ENCODE peak calls at places on chromosomes 1 and 21, in five cellular contexts. One of them, this sample, is unnamed. For H3K4me1, the result is how much of the 10 kb centered on the place peaks cover.

GRCh38 chr1:12034381-12034801 is 15.1 kb downstream of the MIIP start:
- DNase-seq in uterus: peak
- DNase-seq in GM23248: no peak
- DNase-seq in ovary: peak
- DNase-seq in HCT116: no peak
- DNase-seq in this sample: no peak

GRCh38 chr1:18927654-18928272 is 25.4 kb upstream of the ALDH4A1 start:
- DNase-seq in uterus: no peak
- DNase-seq in GM23248: no peak
- DNase-seq in ovary: no peak
- DNase-seq in HCT116: no peak
- DNase-seq in this sample: no peak

GRCh38 chr1:185574139-185574835 is 159.9 kb upstream of the HMCN1 start:
- DNase-seq in uterus: no peak
- DNase-seq in GM23248: peak
- DNase-seq in ovary: no peak
- DNase-seq in HCT116: no peak
- DNase-seq in this sample: no peak

GRCh38 chr1:239976130-239976968 is 115.3 kb upstream of the FMN2 start:
- DNase-seq in uterus: peak
- DNase-seq in GM23248: peak
- DNase-seq in ovary: peak
- DNase-seq in HCT116: peak
- DNase-seq in this sample: no peak

GRCh38 chr21:26795866-26796329 is 49.3 kb downstream of the ADAMTS1 start:
- DNase-seq in uterus: peak
- DNase-seq in GM23248: peak
- DNase-seq in ovary: peak
- DNase-seq in HCT116: no peak
- DNase-seq in this sample: peak

GRCh38 chr1:204130989-204131892 is 20.6 kb downstream of the ETNK2 start:
- DNase-seq in uterus: peak
- DNase-seq in GM23248: peak
- DNase-seq in ovary: peak
- DNase-seq in HCT116: peak
- DNase-seq in this sample: peak

GRCh38 chr21:42358261-42358660 is 7.5 kb upstream of the TFF2 start:
- DNase-seq in uterus: no peak
- DNase-seq in GM23248: no peak
- DNase-seq in ovary: no peak
- DNase-seq in HCT116: no peak
- DNase-seq in this sample: no peak

GRCh38 chr1:223210786-223211115 is 67.7 kb upstream of the TLR5 start:
- DNase-seq in uterus: no peak
- DNase-seq in GM23248: peak
- DNase-seq in ovary: no peak
- DNase-seq in HCT116: no peak
- DNase-seq in this sample: no peak

GRCh38 chr1:175376194-175376593 is 183.6 kb upstream of the KIAA0040 start:
- DNase-seq in uterus: no peak
- DNase-seq in GM23248: peak
- DNase-seq in ovary: no peak
- DNase-seq in HCT116: peak
- DNase-seq in this sample: no peak

GRCh38 chr1:28790384-28791035 is 21.5 kb upstream of the OPRD1 start:
- DNase-seq in uterus: no peak
- DNase-seq in GM23248: no peak
- DNase-seq in ovary: no peak
- DNase-seq in HCT116: no peak
- DNase-seq in this sample: no peak

GRCh38 chr1:145961425-145962156 is 2.8 kb downstream of the ANKRD34A start:
- DNase-seq in uterus: peak
- DNase-seq in GM23248: peak
- DNase-seq in ovary: peak
- DNase-seq in HCT116: no peak
- DNase-seq in this sample: peak

GRCh38 chr1:107795471-107795870 is 169.5 kb downstream of the VAV3 start:
- DNase-seq in uterus: no peak
- DNase-seq in GM23248: no peak
- DNase-seq in ovary: no peak
- DNase-seq in HCT116: no peak
- DNase-seq in this sample: no peak

GRCh38 chr1:45297604-45298356 is 28.9 kb upstream of the HPDL start:
- DNase-seq in uterus: no peak
- DNase-seq in GM23248: no peak
- DNase-seq in ovary: no peak
- DNase-seq in HCT116: no peak
- DNase-seq in this sample: no peak

GRCh38 chr1:247472035-247472434 is 14.1 kb upstream of the OR2B11 start:
- DNase-seq in uterus: no peak
- DNase-seq in GM23248: no peak
- DNase-seq in ovary: no peak
- DNase-seq in HCT116: no peak
- DNase-seq in this sample: no peak

GRCh38 chr1:32767641-32768040 is 49.5 kb downstream of the YARS1 start:
- DNase-seq in uterus: no peak
- DNase-seq in GM23248: peak
- DNase-seq in ovary: peak
- DNase-seq in HCT116: no peak
- DNase-seq in this sample: no peak
- H3K4me1 ChIP-seq in uterus: under half
- H3K4me1 ChIP-seq in GM23248: under half
- H3K4me1 ChIP-seq in ovary: under half
- H3K4me1 ChIP-seq in HCT116: half or more
- H3K4me1 ChIP-seq in this sample: under half

GRCh38 chr1:6198646-6199297 is 623 bp downstream of the RPL22 start:
- DNase-seq in uterus: no peak
- DNase-seq in GM23248: peak
- DNase-seq in ovary: no peak
- DNase-seq in HCT116: no peak
- DNase-seq in this sample: no peak

GRCh38 chr1:6202256-6202655 is 2.9 kb upstream of the RPL22 start:
- DNase-seq in uterus: no peak
- DNase-seq in GM23248: no peak
- DNase-seq in ovary: no peak
- DNase-seq in HCT116: no peak
- DNase-seq in this sample: no peak

GRCh38 chr1:6200188-6200809 is 904 bp upstream of the RPL22 start:
- DNase-seq in uterus: no peak
- DNase-seq in GM23248: no peak
- DNase-seq in ovary: no peak
- DNase-seq in HCT116: no peak
- DNase-seq in this sample: no peak

GRCh38 chr1:6199298-6200187 is at the start of gene RPL22:
- DNase-seq in uterus: peak
- DNase-seq in GM23248: peak
- DNase-seq in ovary: peak
- DNase-seq in HCT116: peak
- DNase-seq in this sample: peak

DNA sequence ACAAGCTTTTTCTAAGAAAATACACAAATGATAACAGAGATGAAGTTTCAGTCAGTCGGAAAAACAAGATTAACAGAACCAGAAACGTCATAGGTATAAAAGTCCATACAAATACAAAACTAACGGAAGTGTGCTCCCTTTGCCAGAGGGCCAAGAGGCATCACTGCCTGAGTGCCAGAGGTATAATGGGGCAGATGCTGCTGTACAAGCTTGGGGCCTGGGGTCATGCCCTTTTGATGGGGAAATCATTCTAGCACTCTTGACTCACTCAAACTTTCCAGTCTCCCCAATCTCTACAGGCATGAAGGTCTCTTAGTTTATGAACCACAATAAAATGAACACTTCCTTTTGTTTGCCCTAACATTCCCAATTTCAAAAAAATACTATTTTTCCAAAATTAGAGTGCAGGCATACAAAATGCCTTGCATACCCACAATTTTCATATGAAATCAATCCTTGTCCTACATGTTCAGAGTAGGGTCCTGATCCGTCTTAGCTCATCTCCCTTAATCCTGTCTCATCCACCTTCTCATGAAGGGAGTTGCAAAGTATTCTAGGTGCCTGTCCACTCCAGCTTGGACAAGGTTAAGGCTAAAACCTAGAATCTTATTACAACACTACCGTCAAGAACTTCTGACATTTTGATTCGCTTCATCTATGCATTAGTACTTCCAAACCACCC is 1.5 kb downstream of the RPL22 start:
- DNase-seq in uterus: no peak
- DNase-seq in GM23248: peak
- DNase-seq in ovary: no peak
- DNase-seq in HCT116: no peak
- DNase-seq in this sample: no peak
- H3K27ac ChIP-seq in uterus: no peak
- H3K27ac ChIP-seq in GM23248: peak
- H3K27ac ChIP-seq in ovary: no peak
- H3K27ac ChIP-seq in HCT116: peak
- H3K27ac ChIP-seq in this sample: no peak

GRCh38 chr1:181088079-181089016 is at the start of gene IER5:
- DNase-seq in uterus: peak
- DNase-seq in GM23248: peak
- DNase-seq in ovary: peak
- DNase-seq in HCT116: peak
- DNase-seq in this sample: peak

GRCh38 chr1:181089017-181089776 is 697 bp downstream of the IER5 start:
- DNase-seq in uterus: no peak
- DNase-seq in GM23248: peak
- DNase-seq in ovary: no peak
- DNase-seq in HCT116: no peak
- DNase-seq in this sample: peak

GRCh38 chr1:181091322-181092040 is 3.0 kb downstream of the IER5 start:
- DNase-seq in uterus: no peak
- DNase-seq in GM23248: no peak
- DNase-seq in ovary: no peak
- DNase-seq in HCT116: no peak
- DNase-seq in this sample: no peak

GRCh38 chr1:181090653-181091126 is 2.2 kb downstream of the IER5 start:
- DNase-seq in uterus: no peak
- DNase-seq in GM23248: peak
- DNase-seq in ovary: no peak
- DNase-seq in HCT116: no peak
- DNase-seq in this sample: no peak

GRCh38 chr1:181089777-181090505 is 1.4 kb downstream of the IER5 start:
- DNase-seq in uterus: peak
- DNase-seq in GM23248: peak
- DNase-seq in ovary: peak
- DNase-seq in HCT116: no peak
- DNase-seq in this sample: peak
- H3K4me1 ChIP-seq in uterus: under half
- H3K4me1 ChIP-seq in GM23248: under half
- H3K4me1 ChIP-seq in ovary: under half
- H3K4me1 ChIP-seq in HCT116: under half
- H3K4me1 ChIP-seq in this sample: under half

GRCh38 chr1:8392522-8392921 is 74.6 kb downstream of the SLC45A1 start:
- DNase-seq in uterus: no peak
- DNase-seq in GM23248: no peak
- DNase-seq in ovary: peak
- DNase-seq in HCT116: no peak
- DNase-seq in this sample: no peak

GRCh38 chr1:8388732-8389562 is 71.0 kb downstream of the SLC45A1 start:
- DNase-seq in uterus: peak
- DNase-seq in GM23248: no peak
- DNase-seq in ovary: no peak
- DNase-seq in HCT116: no peak
- DNase-seq in this sample: no peak

GRCh38 chr1:8389962-8390535 is 72.1 kb downstream of the SLC45A1 start:
- DNase-seq in uterus: peak
- DNase-seq in GM23248: no peak
- DNase-seq in ovary: no peak
- DNase-seq in HCT116: no peak
- DNase-seq in this sample: no peak

GRCh38 chr1:8394456-8395321 is 76.8 kb downstream of the SLC45A1 start:
- DNase-seq in uterus: no peak
- DNase-seq in GM23248: peak
- DNase-seq in ovary: no peak
- DNase-seq in HCT116: no peak
- DNase-seq in this sample: no peak

GRCh38 chr1:8390707-8391106 is 72.8 kb downstream of the SLC45A1 start:
- DNase-seq in uterus: peak
- DNase-seq in GM23248: no peak
- DNase-seq in ovary: no peak
- DNase-seq in HCT116: no peak
- DNase-seq in this sample: no peak
- H3K27ac ChIP-seq in uterus: peak
- H3K27ac ChIP-seq in GM23248: no peak
- H3K27ac ChIP-seq in ovary: no peak
- H3K27ac ChIP-seq in HCT116: no peak
- H3K27ac ChIP-seq in this sample: no peak

DNA sequence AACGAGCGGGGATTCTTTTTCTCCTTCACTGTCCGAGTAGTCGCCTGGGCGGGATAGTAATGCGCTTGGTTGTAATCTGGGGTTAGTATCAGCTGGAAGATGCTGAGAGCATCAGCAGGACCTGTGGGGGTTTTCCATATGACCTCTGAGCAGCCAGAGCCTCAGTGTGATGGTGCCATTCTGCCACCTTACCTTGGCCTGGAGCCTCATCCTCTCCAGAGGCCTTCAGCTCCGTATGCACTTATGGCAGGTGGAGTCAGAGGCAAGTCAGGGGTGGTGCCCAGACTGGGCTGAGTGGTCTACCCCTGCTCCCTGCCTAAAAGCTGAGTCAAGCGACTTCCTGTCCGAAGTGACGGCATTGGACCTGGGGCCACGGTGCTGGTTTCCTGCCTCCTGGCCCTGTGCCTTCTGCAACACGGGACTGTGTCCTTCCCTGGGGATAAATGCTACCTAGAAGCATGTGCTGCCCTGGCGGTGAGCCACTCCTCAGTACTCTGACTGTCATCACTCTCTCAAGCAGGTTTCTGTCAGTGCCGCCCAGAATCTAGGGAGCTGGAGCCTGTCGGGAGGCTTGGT is 24.7 kb downstream of the TENT5C start:
- DNase-seq in uterus: no peak
- DNase-seq in GM23248: no peak
- DNase-seq in ovary: no peak
- DNase-seq in HCT116: no peak
- DNase-seq in this sample: no peak
- H3K4me1 ChIP-seq in uterus: under half
- H3K4me1 ChIP-seq in GM23248: under half
- H3K4me1 ChIP-seq in ovary: under half
- H3K4me1 ChIP-seq in HCT116: under half
- H3K4me1 ChIP-seq in this sample: under half

DNA sequence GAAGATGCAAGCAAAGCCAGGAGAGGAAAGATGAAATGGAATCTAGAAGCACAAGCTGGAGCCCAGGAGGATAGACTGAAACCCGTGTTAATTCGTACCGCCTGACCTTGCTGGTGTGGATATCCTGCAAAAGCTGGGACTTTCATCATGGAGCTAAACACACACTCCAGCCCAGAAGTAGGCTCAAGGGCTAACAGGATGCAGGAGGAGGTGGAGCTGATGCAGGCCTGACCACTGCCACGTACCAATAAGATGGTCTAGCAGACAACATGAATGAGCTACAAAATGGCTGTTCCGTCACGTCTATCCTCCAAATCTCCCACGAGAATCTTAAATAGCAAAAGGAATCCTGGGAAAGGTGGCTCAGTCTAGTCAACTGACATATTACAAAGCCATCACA is 270.3 kb downstream of the SDCCAG8 start:
- DNase-seq in uterus: no peak
- DNase-seq in GM23248: no peak
- DNase-seq in ovary: no peak
- DNase-seq in HCT116: no peak
- DNase-seq in this sample: no peak
- H3K27ac ChIP-seq in uterus: no peak
- H3K27ac ChIP-seq in GM23248: no peak
- H3K27ac ChIP-seq in ovary: no peak
- H3K27ac ChIP-seq in HCT116: no peak
- H3K27ac ChIP-seq in this sample: no peak

This sample was measured in tibial artery.